ENCODE peak calls at places on chromosomes 3 and 15, in nine cellular contexts. S is RWPE1, M is right atrium auricular region, R is BJ, E is glutamatergic neuron, P is stomach, L is GM20000, T is AG09309, Z is progenitor cell of endocrine pancreas. K is an unnamed sample.

GRCh38 chr3:13537244-13537921 is 11.5 kb upstream of the FBLN2 start:
- DNase-seq in L (no peak), P (no peak), Z (no peak), T (no peak), S (no peak), R (no peak), E (no peak), M (no peak), K (no peak)

GRCh38 chr15:49380912-49381311 is 42.1 kb upstream of the FGF7 start:
- DNase-seq in S (no peak), M (no peak), L (no peak), E (peak), P (no peak), R (no peak), T (no peak), Z (no peak), K (no peak)

GRCh38 chr3:197428117-197428761 is 127.5 kb downstream of the BDH1 start:
- DNase-seq in S (peak), T (peak), E (peak), L (peak), P (peak), Z (no peak), M (peak), R (peak), K (no peak)

GRCh38 chr3:44845528-44846520 is 15.9 kb upstream of the TMEM42 start:
- DNase-seq in P (no peak), E (no peak), L (no peak), Z (no peak), S (no peak), R (no peak), T (peak), M (no peak), K (no peak)

GRCh38 chr3:87270908-87271727 is 5.3 kb downstream of the POU1F1 start:
- DNase-seq in P (no peak), M (no peak), S (no peak), R (no peak), E (no peak), L (no peak), Z (no peak), T (no peak), K (no peak)

GRCh38 chr15:99126195-99126594 is 21.3 kb downstream of the SYNM start:
- DNase-seq in R (no peak), S (no peak), L (no peak), P (no peak), E (no peak), M (no peak), Z (no peak), T (no peak), K (no peak)

GRCh38 chr3:177676947-177677587 is 479.8 kb upstream of the TBL1XR1 start:
- DNase-seq in R (no peak), L (no peak), E (no peak), P (no peak), Z (no peak), T (no peak), M (no peak), S (no peak), K (no peak)

GRCh38 chr3:100260081-100260684 is 609 bp upstream of the TBC1D23 start:
- DNase-seq in L (no peak), M (no peak), P (no peak), Z (peak), T (no peak), R (no peak), S (no peak), E (peak), K (no peak)

GRCh38 chr15:93862791-93863190 is 368.6 kb upstream of the MCTP2 start:
- DNase-seq in R (no peak), L (no peak), E (no peak), M (peak), S (no peak), T (no peak), Z (no peak), P (no peak), K (no peak)

GRCh38 chr3:58308728-58309127 is 2.4 kb downstream of the HTD2 start:
- DNase-seq in M (no peak), T (no peak), S (no peak), R (no peak), Z (no peak), P (no peak), E (no peak), L (no peak), K (no peak)

GRCh38 chr15:44149224-44149623 is 45.8 kb downstream of the FRMD5 start:
- DNase-seq in S (no peak), L (no peak), Z (no peak), M (no peak), T (no peak), E (no peak), R (no peak), P (no peak), K (no peak)
- TF ChIP-seq CTCF in S (no peak), L (no peak), Z (no peak), M (no peak), T (no peak), E (no peak), R (no peak), P (no peak), K (no peak)

GRCh38 chr15:66696770-66697169 is 5.3 kb upstream of the SMAD6 start:
- DNase-seq in M (no peak), L (no peak), E (no peak), Z (no peak), T (no peak), P (no peak), S (no peak), R (no peak), K (no peak)
- TF ChIP-seq CTCF in M (no peak), L (no peak), E (no peak), Z (no peak), T (no peak), P (no peak), S (no peak), R (no peak), K (no peak)

GRCh38 chr3:188687389-188687788 is 484.4 kb upstream of the TPRG1 start:
- DNase-seq in S (no peak), L (no peak), M (no peak), R (peak), T (peak), Z (no peak), E (no peak), P (no peak), K (no peak)
- TF ChIP-seq CTCF in S (no peak), L (no peak), M (no peak), R (peak), T (peak), Z (no peak), E (no peak), P (no peak), K (no peak)

GRCh38 chr15:100944237-100944875 is 25.2 kb downstream of the LRRK1 start:
- DNase-seq in M (no peak), Z (no peak), S (no peak), P (no peak), E (no peak), L (no peak), T (no peak), R (no peak), K (no peak)
- TF ChIP-seq CTCF in M (no peak), Z (no peak), S (no peak), P (no peak), E (no peak), L (no peak), T (no peak), R (no peak), K (no peak)

GRCh38 chr3:48556796-48557626 is at the start of gene PFKFB4:
- DNase-seq in R (peak), Z (peak), P (peak), E (peak), M (peak), L (peak), S (peak), T (peak), K (peak)
- TF ChIP-seq CTCF in R (peak), Z (peak), P (no peak), E (no peak), M (no peak), L (no peak), S (no peak), T (no peak), K (no peak)